ENCODE peak calls at places on chromosomes 7 and 10, in ten cellular contexts. T is lower lobe of right lung; Q is endodermal cell; K is foreskin keratinocyte; Y is PC-9; R is CD4-positive, alpha-beta T cell; E is right atrium auricular region; O is SK-N-SH; W is A549; C is hepatocyte. V is an unnamed sample.

GRCh38 chr10:78777466-78778256 is 291.1 kb upstream of the ZMIZ1 start:
- DNase-seq in T (no peak), Q (peak; percentile 55), K (no peak), Y (no peak), R (no peak), E (peak; percentile 76), O (peak; percentile 64), W (no peak), C (peak; percentile 62), V (no peak)

GRCh38 chr10:182441-183201 is 47.4 kb downstream of the ZMYND11 start:
- DNase-seq in T (no peak), Q (no peak), K (no peak), Y (no peak), R (no peak), E (no peak), O (no peak), W (no peak), C (no peak), V (no peak)

GRCh38 chr7:151400626-151401315 is 9.1 kb downstream of the WDR86 start:
- DNase-seq in T (peak; percentile 28), Q (peak; percentile 33), K (peak; percentile 35), Y (no peak), R (no peak), E (no peak), O (no peak), W (no peak), C (no peak), V (no peak)

GRCh38 chr10:59508296-59508695 is 145.9 kb upstream of the FAM13C start:
- DNase-seq in T (no peak), Q (no peak), K (peak; percentile 49), Y (no peak), R (no peak), E (no peak), O (no peak), W (no peak), C (peak; percentile 7), V (no peak)

GRCh38 chr7:134460000-134460399 is 1.1 kb upstream of the AKR1B1 start:
- DNase-seq in T (no peak), Q (no peak), K (no peak), Y (no peak), R (no peak), E (no peak), O (no peak), W (peak; percentile 62), C (no peak), V (no peak)

GRCh38 chr10:72097448-72098300 is 9.3 kb upstream of the SPOCK2 start:
- DNase-seq in T (no peak), Q (no peak), K (no peak), Y (peak; percentile 84), R (no peak), E (peak; percentile 78), O (no peak), W (peak; percentile 98), C (peak; percentile 75), V (no peak)

GRCh38 chr7:112362053-112362650 is 88.1 kb upstream of the IFRD1 start:
- DNase-seq in T (no peak), Q (peak; percentile 76), K (no peak), Y (no peak), R (no peak), E (no peak), O (no peak), W (no peak), C (no peak), V (no peak)

GRCh38 chr7:84508569-84508968 is 314.0 kb upstream of the SEMA3A start:
- DNase-seq in T (no peak), Q (no peak), K (no peak), Y (no peak), R (no peak), E (no peak), O (no peak), W (no peak), C (no peak), V (no peak)

GRCh38 chr7:2193120-2193519 is 39.6 kb downstream of the MAD1L1 start:
- DNase-seq in T (no peak), Q (peak; percentile 54), K (no peak), Y (no peak), R (no peak), E (no peak), O (peak; percentile 35), W (no peak), C (no peak), V (no peak)

GRCh38 chr7:111380945-111381344 is 181.3 kb downstream of the IMMP2L start:
- DNase-seq in T (no peak), Q (no peak), K (no peak), Y (no peak), R (no peak), E (no peak), O (no peak), W (no peak), C (peak; percentile 45), V (no peak)

GRCh38 chr10:94111367-94111766 is 117.6 kb downstream of the PLCE1 start:
- DNase-seq in T (no peak), Q (no peak), K (no peak), Y (no peak), R (no peak), E (no peak), O (no peak), W (no peak), C (no peak), V (no peak)

GRCh38 chr7:99004216-99004615 is 125.9 kb downstream of the TRRAP start:
- DNase-seq in T (peak; percentile 64), Q (peak; percentile 26), K (no peak), Y (no peak), R (no peak), E (peak; percentile 66), O (no peak), W (no peak), C (no peak), V (no peak)

GRCh38 chr10:60733826-60734225 is 44.5 kb upstream of the CDK1 start:
- DNase-seq in T (peak; percentile 46), Q (peak; percentile 61), K (no peak), Y (no peak), R (no peak), E (no peak), O (peak; percentile 23), W (no peak), C (no peak), V (no peak)

GRCh38 chr10:60733189-60733815 is 45.0 kb upstream of the CDK1 start:
- DNase-seq in T (peak; percentile 77), Q (peak; percentile 90), K (peak; percentile 27), Y (peak; percentile 80), R (peak; percentile 40), E (no peak), O (peak; percentile 84), W (peak; percentile 45), C (peak; percentile 85), V (peak; percentile 64)

GRCh38 chr10:60734226-60734625 is 44.1 kb upstream of the CDK1 start:
- DNase-seq in T (no peak), Q (no peak), K (no peak), Y (no peak), R (no peak), E (no peak), O (no peak), W (no peak), C (no peak), V (no peak)

GRCh38 chr10:60731134-60731883 is 47.0 kb upstream of the CDK1 start:
- DNase-seq in T (no peak), Q (no peak), K (peak; percentile 28), Y (no peak), R (peak; percentile 10), E (no peak), O (no peak), W (no peak), C (no peak), V (no peak)

GRCh38 chr10:60732240-60733188 is 45.8 kb upstream of the CDK1 start:
- DNase-seq in T (peak; percentile 55), Q (peak; percentile 75), K (no peak), Y (peak; percentile 29), R (peak; percentile 14), E (no peak), O (no peak), W (no peak), C (peak; percentile 49), V (no peak)
- H3K27ac ChIP-seq in T (peak overlapping the region; percentile 80), Q (no peak overlapping the region), K (peak overlapping the region; percentile 65), Y (peak overlapping the region; percentile 2), R (peak overlapping the region; percentile 83), E (no peak overlapping the region), O (no peak overlapping the region), W (peak overlapping the region; percentile 77), C (peak overlapping the region; percentile 56), V (peak overlapping the region; percentile 39)

GRCh38 chr7:102811942-102812678 is 63.3 kb downstream of the FAM185A start:
- DNase-seq in T (no peak), Q (no peak), K (no peak), Y (no peak), R (no peak), E (no peak), O (no peak), W (no peak), C (no peak), V (no peak)
- H3K27ac ChIP-seq in T (no peak overlapping the region), Q (no peak overlapping the region), K (no peak overlapping the region), Y (no peak overlapping the region), R (no peak overlapping the region), E (no peak overlapping the region), O (peak overlapping the region; percentile 52), W (no peak overlapping the region), C (no peak overlapping the region), V (no peak overlapping the region)

DNA sequence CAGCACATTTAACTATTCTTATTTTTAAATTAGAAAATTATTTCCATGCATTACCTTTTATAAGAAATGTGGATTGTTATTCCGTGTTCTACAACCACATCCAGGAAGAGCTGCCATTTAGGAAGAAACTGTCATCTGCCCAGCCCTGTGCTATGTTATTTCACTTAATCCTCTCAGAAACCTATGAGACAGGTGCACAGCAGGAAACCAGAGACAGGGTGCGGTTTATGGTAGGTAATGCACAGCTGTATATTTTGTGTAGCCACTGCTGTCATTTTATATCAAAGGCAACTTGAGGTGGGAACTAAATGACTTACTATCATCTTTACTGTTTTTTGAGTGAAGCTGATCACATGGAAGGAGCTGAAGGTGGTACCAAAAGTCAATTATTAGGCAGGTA is 232.3 kb downstream of the MAGI2 start:
- DNase-seq in T (no peak), Q (no peak), K (no peak), Y (no peak), R (no peak), E (no peak), O (no peak), W (no peak), C (no peak), V (no peak)
- H3K27ac ChIP-seq in T (no peak overlapping the region), Q (no peak overlapping the region), K (no peak overlapping the region), Y (no peak overlapping the region), R (no peak overlapping the region), E (no peak overlapping the region), O (no peak overlapping the region), W (no peak overlapping the region), C (no peak overlapping the region), V (no peak overlapping the region)

DNA sequence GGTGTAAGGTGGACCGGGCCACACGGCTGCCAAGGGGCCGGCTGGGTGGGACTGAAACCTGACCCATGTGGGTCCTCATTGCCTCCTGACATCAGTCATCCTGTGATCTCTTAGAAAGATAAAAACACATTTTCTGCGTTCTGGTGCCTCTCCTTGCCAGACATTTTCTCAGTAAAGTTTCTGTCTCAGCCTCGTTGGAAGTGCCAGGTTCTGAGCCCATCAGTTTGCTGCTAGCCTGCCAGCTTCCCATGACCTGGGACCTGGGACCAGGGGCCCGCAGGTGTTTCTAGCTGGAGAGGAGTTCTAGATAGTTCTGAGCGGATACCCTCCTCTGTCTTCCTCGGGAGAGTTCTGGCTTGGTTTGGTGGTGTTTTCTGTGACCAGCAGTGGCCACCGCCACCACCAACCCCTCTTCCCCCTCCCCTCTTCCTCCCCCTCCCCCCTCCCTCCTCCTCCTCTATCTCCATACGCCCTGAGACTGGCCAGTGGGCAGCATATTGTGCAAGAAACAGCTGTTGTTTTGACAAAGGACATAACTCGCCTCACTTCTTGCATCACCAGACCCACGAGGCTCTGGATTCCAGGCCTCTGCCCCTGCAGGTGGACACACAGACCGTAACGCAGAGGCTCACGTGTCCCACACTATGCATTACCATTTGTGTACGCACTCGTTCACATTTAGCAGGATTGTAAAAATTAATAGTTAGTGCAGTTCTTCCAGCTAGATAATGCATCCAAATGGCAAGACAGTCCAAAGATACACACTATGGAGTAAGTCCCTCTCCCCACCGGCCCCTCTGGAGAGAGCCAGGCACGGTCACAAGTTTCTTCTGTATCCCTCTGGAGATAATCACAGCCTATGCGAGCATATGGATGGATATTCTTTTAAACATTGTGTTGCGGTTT is 94.6 kb downstream of the CUX1 start:
- DNase-seq in T (no peak), Q (no peak), K (no peak), Y (no peak), R (no peak), E (peak; percentile 86), O (no peak), W (no peak), C (peak; percentile 77), V (no peak)
- H3K27ac ChIP-seq in T (peak overlapping the region; percentile 53), Q (peak overlapping the region; percentile 58), K (no peak overlapping the region), Y (no peak overlapping the region), R (no peak overlapping the region), E (peak overlapping the region; percentile 82), O (no peak overlapping the region), W (no peak overlapping the region), C (peak overlapping the region; percentile 90), V (no peak overlapping the region)

V was measured in CD8-positive, alpha-beta T cell.